ENCODE peak calls at places on chromosomes 3 and 15, in eight cellular contexts. W, U, G, E, A, S, K and I are unnamed samples.

GRCh38 chr3:128878556-128879124 is 780 bp upstream of the ACAD9 start:
- DNase-seq in E (peak), U (peak), K (peak), S (no peak), W (no peak), A (peak), G (peak), I (no peak)

GRCh38 chr3:11509175-11510000 is 134.3 kb downstream of the VGLL4 start:
- DNase-seq in E (peak), U (no peak), G (peak), W (no peak), A (peak), K (no peak), S (no peak), I (peak)

GRCh38 chr3:78506581-78507195 is 1261.1 kb downstream of the ROBO1 start:
- DNase-seq in G (peak), S (no peak), K (no peak), U (no peak), W (no peak), E (no peak), A (no peak), I (no peak)

GRCh38 chr3:124850212-124850611 is 37.0 kb downstream of the ITGB5 start:
- DNase-seq in G (peak), E (no peak), U (no peak), W (no peak), A (no peak), S (no peak), K (no peak), I (no peak)

GRCh38 chr3:9976736-9977709 is 9.6 kb downstream of the EMC3 start:
- DNase-seq in S (peak), U (peak), A (no peak), K (no peak), W (no peak), G (peak), E (peak), I (peak)

GRCh38 chr3:165254812-165255211 is 58.6 kb upstream of the SLITRK3 start:
- DNase-seq in S (no peak), G (peak), U (peak), E (no peak), K (no peak), A (peak), W (no peak), I (no peak)

GRCh38 chr3:145519598-145520078 is 641.3 kb downstream of the PLOD2 start:
- DNase-seq in W (no peak), K (no peak), U (no peak), S (no peak), G (no peak), E (no peak), A (no peak), I (no peak)

GRCh38 chr15:49082960-49083359 is 36.7 kb upstream of the SECISBP2L start:
- DNase-seq in W (no peak), S (no peak), K (no peak), A (no peak), G (peak), U (no peak), E (no peak), I (no peak)

GRCh38 chr15:65836665-65837064 is 32.6 kb upstream of the RAB11A start:
- DNase-seq in E (no peak), G (no peak), A (peak), W (no peak), S (no peak), U (no peak), K (no peak), I (no peak)

GRCh38 chr15:63367390-63367789 is 14.3 kb downstream of the CA12 start:
- DNase-seq in W (no peak), E (no peak), K (no peak), G (no peak), U (peak), A (no peak), S (no peak), I (no peak)

GRCh38 chr3:24829632-24830229 is 335.1 kb upstream of the THRB start:
- DNase-seq in U (peak), A (peak), E (no peak), S (no peak), G (no peak), W (no peak), K (peak), I (peak)

GRCh38 chr3:86792316-86792715 is 198.6 kb downstream of the VGLL3 start:
- DNase-seq in S (no peak), W (no peak), G (peak), K (no peak), U (no peak), E (no peak), A (no peak), I (no peak)

GRCh38 chr3:194537732-194538247 is 51.0 kb upstream of the ATP13A3 start:
- DNase-seq in U (no peak), A (no peak), S (no peak), W (no peak), K (no peak), E (no peak), G (peak), I (no peak)

GRCh38 chr3:7367968-7368367 is 507.1 kb downstream of the GRM7 start:
- DNase-seq in S (no peak), E (no peak), W (no peak), U (no peak), G (no peak), K (no peak), A (no peak), I (no peak)

GRCh38 chr3:147034359-147034758 is 372.0 kb downstream of the ZIC4 start:
- DNase-seq in A (no peak), G (no peak), U (no peak), K (no peak), W (no peak), E (no peak), S (no peak), I (no peak)

GRCh38 chr15:35738370-35738769 is 192.4 kb upstream of the DPH6 start:
- DNase-seq in E (no peak), W (no peak), A (no peak), G (peak), U (no peak), K (no peak), S (no peak), I (no peak)

GRCh38 chr3:141530133-141530768 is 43.4 kb downstream of the RASA2 start:
- DNase-seq in U (no peak), E (no peak), S (no peak), A (no peak), K (no peak), G (peak), W (no peak), I (no peak)

GRCh38 chr3:45630325-45630724 is 35.8 kb downstream of the LIMD1 start:
- DNase-seq in U (no peak), A (no peak), G (no peak), E (no peak), S (no peak), K (no peak), W (no peak), I (no peak)

DNA sequence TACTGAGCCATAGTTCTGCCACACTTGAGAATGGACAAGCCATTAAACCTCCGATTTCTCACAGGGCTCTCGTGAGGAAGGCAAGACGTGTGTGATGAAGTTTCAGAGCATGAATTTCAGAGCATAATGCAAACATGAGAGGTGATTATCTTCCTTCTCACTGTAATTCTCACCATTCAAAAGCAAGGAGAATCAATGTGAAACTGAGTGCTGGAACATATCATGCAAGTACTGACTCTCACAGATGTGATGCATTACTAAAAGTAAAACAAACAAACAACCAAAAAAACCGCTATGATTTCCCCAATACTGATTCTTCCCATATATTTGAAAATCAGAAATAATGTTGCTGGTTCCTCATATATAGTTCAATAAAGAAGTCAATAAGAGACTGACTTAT is 23.7 kb downstream of the P3H2 start:
- DNase-seq in E (no peak), G (no peak), S (no peak), A (no peak), W (no peak), K (no peak), U (no peak), I (no peak)
- TF ChIP-seq CTCF in E (no peak), G (no peak), S (no peak), A (no peak), W (no peak), K (no peak), U (no peak), I (no peak)

GRCh38 chr3:115085197-115085865 is 61.8 kb downstream of the ZBTB20 start:
- DNase-seq in S (no peak), U (no peak), A (peak), K (no peak), G (no peak), W (no peak), E (no peak), I (no peak)
- TF ChIP-seq CTCF in S (no peak), U (no peak), A (peak), K (no peak), G (peak), W (no peak), E (no peak), I (no peak)

DNA sequence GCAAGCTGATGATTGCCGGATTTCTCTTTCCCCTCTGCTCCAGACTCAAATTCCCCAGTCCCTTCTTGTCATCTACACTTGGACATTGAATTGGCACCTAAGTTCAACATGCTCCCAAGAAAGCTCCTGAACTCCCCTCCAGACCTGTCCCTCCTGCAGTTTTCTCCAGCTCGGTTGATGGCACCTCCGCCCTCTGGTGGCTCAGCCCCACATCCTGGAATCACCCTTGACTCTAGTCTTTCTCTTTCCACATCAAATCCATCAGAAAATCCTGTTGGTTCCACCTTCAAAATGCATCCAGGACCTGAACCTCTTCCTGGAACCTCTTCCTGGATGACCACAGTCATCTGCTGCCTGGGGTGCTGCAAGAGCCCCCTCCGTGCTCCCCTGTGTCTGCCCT is 60.1 kb downstream of the RASGRF1 start:
- DNase-seq in S (no peak), A (no peak), U (no peak), W (no peak), E (no peak), G (no peak), K (no peak), I (no peak)
- TF ChIP-seq CTCF in S (no peak), A (peak), U (no peak), W (no peak), E (no peak), G (no peak), K (no peak), I (no peak)

DNA sequence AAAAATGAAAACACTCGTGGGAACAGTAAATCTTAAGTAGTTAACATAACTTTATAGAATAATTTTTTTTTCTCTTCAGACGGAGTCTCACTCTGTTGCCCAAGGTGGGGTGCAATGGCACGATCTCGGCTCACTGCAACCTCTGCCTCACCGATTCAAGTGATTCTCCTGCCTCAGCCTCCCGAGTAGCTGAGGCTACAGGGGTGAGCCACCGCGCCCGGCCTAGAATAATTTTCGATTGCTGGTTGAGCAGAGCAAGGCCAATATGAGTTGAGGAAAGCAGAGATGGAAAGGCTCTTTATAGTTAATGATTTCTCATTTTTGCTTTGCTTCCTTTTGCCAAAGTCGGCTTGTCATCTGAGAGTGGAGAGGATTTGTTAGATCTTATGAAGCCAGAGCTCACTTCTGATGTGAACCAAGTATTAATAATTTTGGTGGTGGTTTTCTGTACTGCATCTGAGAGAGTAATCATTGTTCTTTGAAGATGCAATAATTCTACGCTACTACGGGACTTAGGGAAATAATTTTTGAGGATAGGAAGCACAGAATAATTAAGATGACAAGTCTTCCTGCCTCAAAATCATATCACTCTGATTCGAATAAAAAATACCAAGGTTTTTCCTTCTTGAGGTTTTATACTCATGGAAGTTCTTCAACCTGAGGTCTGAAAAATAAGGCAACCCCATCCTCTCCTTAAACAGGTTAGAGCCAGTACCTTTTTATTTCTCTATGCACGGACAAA is 1.5 kb upstream of the GOLM2 start:
- DNase-seq in W (no peak), A (no peak), E (no peak), K (no peak), S (no peak), U (peak), G (no peak), I (no peak)
- TF ChIP-seq CTCF in W (peak), A (no peak), E (no peak), K (no peak), S (peak), U (no peak), G (no peak), I (no peak)

DNA sequence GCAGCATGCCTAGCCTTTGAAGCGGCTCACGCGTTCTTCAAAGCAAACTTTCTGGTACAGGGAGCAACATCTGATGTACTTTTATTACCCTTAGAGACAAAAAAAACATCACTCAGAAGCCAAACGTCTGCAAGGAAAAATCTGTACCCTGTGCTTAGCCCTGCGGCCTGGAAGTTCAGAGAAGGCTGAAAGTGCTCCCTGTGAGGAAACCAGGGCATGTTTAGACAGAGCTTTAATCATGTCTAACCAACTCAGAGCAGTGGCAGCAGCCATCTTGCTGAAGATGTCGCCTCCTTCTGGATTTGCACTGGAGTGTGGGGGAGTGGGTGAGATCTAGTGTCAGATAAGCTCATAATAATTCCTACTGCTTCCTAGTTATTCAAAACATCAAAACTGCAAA is 170.4 kb downstream of the P3H2 start:
- DNase-seq in E (no peak), S (no peak), G (no peak), K (no peak), U (no peak), A (peak), W (no peak), I (no peak)
- TF ChIP-seq CTCF in E (no peak), S (no peak), G (no peak), K (no peak), U (no peak), A (peak), W (no peak), I (no peak)

GRCh38 chr15:75731248-75732100 is 18.8 kb upstream of the CSPG4 start:
- DNase-seq in U (no peak), W (peak), A (no peak), K (no peak), G (no peak), S (no peak), E (no peak), I (no peak)
- TF ChIP-seq CTCF in U (no peak), W (no peak), A (peak), K (no peak), G (no peak), S (no peak), E (no peak), I (no peak)